ENCODE peak calls at places on chromosome 19, in seven cellular contexts. T, J, M, S, Q, Z and F are unnamed samples.

GRCh38 chr19:51439021-51439465 is 19.2 kb downstream of the SIGLEC8 start:
- DNase-seq in T (no peak), J (no peak), M (no peak), S (peak; percentile 8), Q (peak; percentile 49), Z (no peak), F (no peak)

GRCh38 chr19:23528376-23528775 is 133.1 kb upstream of the ZNF91 start:
- DNase-seq in T (no peak), J (no peak), M (no peak), S (no peak), Q (no peak), Z (no peak), F (no peak)

GRCh38 chr19:19691683-19692082 is 23.0 kb downstream of the ZNF101 start:
- DNase-seq in T (no peak), J (no peak), M (no peak), S (no peak), Q (no peak), Z (no peak), F (no peak)

GRCh38 chr19:7140137-7140536 is 70.6 kb downstream of the ZNF557 start:
- DNase-seq in T (no peak), J (no peak), M (no peak), S (no peak), Q (no peak), Z (no peak), F (no peak)

GRCh38 chr19:56808717-56809392 is 31.7 kb downstream of the PEG3 start:
- DNase-seq in T (no peak), J (no peak), M (no peak), S (no peak), Q (no peak), Z (no peak), F (no peak)

GRCh38 chr19:16252459-16253205 is 54.9 kb downstream of the AP1M1 start:
- DNase-seq in T (no peak), J (no peak), M (no peak), S (no peak), Q (peak; percentile 33), Z (peak; percentile 38), F (no peak)

GRCh38 chr19:36245210-36246005 is 30.5 kb downstream of the ZNF146 start:
- DNase-seq in T (no peak), J (no peak), M (no peak), S (no peak), Q (no peak), Z (no peak), F (no peak)

GRCh38 chr19:5361407-5361806 is 20.8 kb upstream of the PTPRS start:
- DNase-seq in T (no peak), J (no peak), M (no peak), S (no peak), Q (no peak), Z (no peak), F (no peak)

GRCh38 chr19:16945762-16946465 is 57.1 kb downstream of the F2RL3 start:
- DNase-seq in T (no peak), J (no peak), M (no peak), S (no peak), Q (no peak), Z (no peak), F (no peak)

GRCh38 chr19:41698746-41699230 is 9.6 kb upstream of the CEACAM5 start:
- DNase-seq in T (no peak), J (no peak), M (no peak), S (no peak), Q (peak; percentile 43), Z (no peak), F (no peak)

GRCh38 chr19:48478339-48479061 is 9.3 kb downstream of the CYTH2 start:
- DNase-seq in T (no peak), J (no peak), M (no peak), S (no peak), Q (no peak), Z (no peak), F (no peak)

GRCh38 chr19:7267792-7268736 is 26.1 kb downstream of the INSR start:
- DNase-seq in T (no peak), J (no peak), M (no peak), S (no peak), Q (peak; percentile 44), Z (no peak), F (no peak)

GRCh38 chr19:38252935-38253691 is 3.1 kb downstream of the PPP1R14A start:
- DNase-seq in T (no peak), J (no peak), M (no peak), S (no peak), Q (no peak), Z (peak; percentile 53), F (peak; percentile 91)

GRCh38 chr19:690203-690602 is 5.0 kb downstream of the PRSS57 start:
- DNase-seq in T (no peak), J (no peak), M (no peak), S (no peak), Q (no peak), Z (peak; percentile 72), F (no peak)

GRCh38 chr19:39823693-39824092 is 10.3 kb downstream of the DYRK1B start:
- DNase-seq in T (no peak), J (no peak), M (no peak), S (no peak), Q (no peak), Z (no peak), F (no peak)

GRCh38 chr19:1289395-1290244 is 3.9 kb downstream of the EFNA2 start:
- DNase-seq in T (no peak), J (no peak), M (no peak), S (no peak), Q (no peak), Z (no peak), F (no peak)

GRCh38 chr19:50414850-50415660 is 3.7 kb upstream of the SPIB start:
- DNase-seq in T (peak; percentile 72), J (peak; percentile 51), M (peak; percentile 60), S (peak; percentile 74), Q (peak; percentile 88), Z (peak; percentile 75), F (no peak)

GRCh38 chr19:41617941-41618730 is 8.7 kb downstream of the CEACAM4 start:
- DNase-seq in T (no peak), J (no peak), M (no peak), S (no peak), Q (no peak), Z (no peak), F (peak; percentile 72)

GRCh38 chr19:19900124-19900523 is 622 bp upstream of the ZNF93 start:
- DNase-seq in T (no peak), J (no peak), M (no peak), S (peak; percentile 76), Q (no peak), Z (no peak), F (no peak)

GRCh38 chr19:47247308-47247990 is 8.9 kb upstream of the CCDC9 start:
- DNase-seq in T (peak; percentile 63), J (peak; percentile 62), M (peak; percentile 69), S (peak; percentile 88), Q (peak; percentile 82), Z (peak; percentile 84), F (peak; percentile 96)

GRCh38 chr19:2561895-2562294 is 86.0 kb downstream of the GADD45B start:
- DNase-seq in T (no peak), J (peak; percentile 68), M (peak; percentile 47), S (no peak), Q (no peak), Z (peak; percentile 8), F (no peak)

GRCh38 chr19:24053601-24054000 is 33.4 kb upstream of the ZNF254 start:
- DNase-seq in T (no peak), J (no peak), M (no peak), S (no peak), Q (no peak), Z (no peak), F (no peak)

GRCh38 chr19:40219721-40220276 is 1.6 kb upstream of the TTC9B start:
- DNase-seq in T (no peak), J (no peak), M (no peak), S (peak; percentile 71), Q (no peak), Z (no peak), F (no peak)

GRCh38 chr19:11138659-11139526 is 16.7 kb downstream of the SPC24 start:
- DNase-seq in T (no peak), J (no peak), M (no peak), S (peak; percentile 77), Q (peak; percentile 45), Z (peak; percentile 85), F (peak; percentile 95)

GRCh38 chr19:30862876-30863275 is 486.4 kb downstream of the TSHZ3 start:
- DNase-seq in T (no peak), J (no peak), M (no peak), S (no peak), Q (no peak), Z (no peak), F (no peak)

GRCh38 chr19:14039181-14039580 is 7.6 kb downstream of the IL27RA start:
- DNase-seq in T (no peak), J (no peak), M (no peak), S (no peak), Q (no peak), Z (no peak), F (no peak)

GRCh38 chr19:14616310-14616870 is 33.5 kb downstream of the CLEC17A start:
- DNase-seq in T (no peak), J (no peak), M (no peak), S (no peak), Q (no peak), Z (no peak), F (no peak)

GRCh38 chr19:39098365-39099269 is 14.4 kb downstream of the ACP7 start:
- DNase-seq in T (no peak), J (no peak), M (no peak), S (no peak), Q (no peak), Z (no peak), F (no peak)

GRCh38 chr19:17346109-17346671 is 8.8 kb downstream of the GTPBP3 start:
- DNase-seq in T (peak; percentile 78), J (peak; percentile 59), M (peak; percentile 63), S (peak; percentile 68), Q (peak; percentile 88), Z (peak; percentile 79), F (no peak)

GRCh38 chr19:2735374-2735773 is 4.4 kb downstream of the SLC39A3 start:
- DNase-seq in T (no peak), J (no peak), M (no peak), S (no peak), Q (no peak), Z (no peak), F (no peak)

GRCh38 chr19:2977686-2978466 is 512 bp downstream of the TLE6 start:
- DNase-seq in T (no peak), J (no peak), M (no peak), S (no peak), Q (no peak), Z (no peak), F (no peak)

GRCh38 chr19:16359074-16359473 is 34.4 kb downstream of the KLF2 start:
- DNase-seq in T (no peak), J (no peak), M (no peak), S (no peak), Q (no peak), Z (no peak), F (no peak)

GRCh38 chr19:2249880-2250764 is 999 bp downstream of the AMH start:
- DNase-seq in T (no peak), J (no peak), M (no peak), S (no peak), Q (no peak), Z (no peak), F (no peak)

GRCh38 chr19:5613466-5613865 is 9.1 kb downstream of the SAFB2 start:
- DNase-seq in T (no peak), J (no peak), M (no peak), S (no peak), Q (no peak), Z (no peak), F (no peak)

GRCh38 chr19:41939861-41940442 is 11.7 kb upstream of the ERFL start:
- DNase-seq in T (no peak), J (no peak), M (peak; percentile 23), S (no peak), Q (peak; percentile 52), Z (no peak), F (no peak)

GRCh38 chr19:16889429-16889882 is 657 bp downstream of the F2RL3 start:
- DNase-seq in T (no peak), J (no peak), M (no peak), S (no peak), Q (no peak), Z (peak; percentile 55), F (no peak)

GRCh38 chr19:12995596-12996541 is 594 bp downstream of the NFIX start:
- DNase-seq in T (no peak), J (no peak), M (no peak), S (peak; percentile 38), Q (no peak), Z (no peak), F (no peak)

GRCh38 chr19:32404939-32405430 is 585 bp upstream of the DPY19L3 start:
- DNase-seq in T (no peak), J (no peak), M (peak; percentile 15), S (peak; percentile 33), Q (peak; percentile 65), Z (peak; percentile 71), F (peak; percentile 92)